ENCODE peak calls at places on chromosomes 5 and 9, in five cellular contexts. W is GM12865, V is progenitor cell of endocrine pancreas, P is ovary, R is HFF-Myc. X is an unnamed sample.

GRCh38 chr5:108654042-108654441 is 93.7 kb upstream of the FER start:
- DNase-seq in W (no peak), V (no peak), P (no peak), R (no peak), X (no peak)

GRCh38 chr9:89234636-89235035 is 56.0 kb upstream of the SHC3 start:
- DNase-seq in W (peak; percentile 71), V (no peak), P (no peak), R (no peak), X (peak; percentile 35)

GRCh38 chr5:150309101-150309897 is 6.6 kb upstream of the ARSI start:
- DNase-seq in W (peak; percentile 9), V (no peak), P (no peak), R (no peak), X (no peak)

GRCh38 chr5:61327761-61328753 is 4.0 kb upstream of the ZSWIM6 start:
- DNase-seq in W (peak; percentile 81), V (no peak), P (no peak), R (no peak), X (peak; percentile 60)

GRCh38 chr5:9835121-9835770 is 205.1 kb upstream of the TAS2R1 start:
- DNase-seq in W (no peak), V (no peak), P (no peak), R (no peak), X (no peak)

GRCh38 chr9:98960409-98960808 is 16.7 kb downstream of the COL15A1 start:
- DNase-seq in W (no peak), V (no peak), P (no peak), R (no peak), X (no peak)

GRCh38 chr5:142866563-142867275 is 96.5 kb downstream of the ARHGAP26 start:
- DNase-seq in W (peak; percentile 72), V (peak; percentile 12), P (no peak), R (peak; percentile 39), X (peak; percentile 68)

GRCh38 chr5:107671742-107672211 is 1.0 kb upstream of the EFNA5 start:
- DNase-seq in W (no peak), V (no peak), P (no peak), R (no peak), X (no peak)

GRCh38 chr5:98927988-98928801 is 612 bp downstream of the CHD1 start:
- DNase-seq in W (peak; percentile 61), V (peak; percentile 56), P (peak; percentile 72), R (no peak), X (peak; percentile 66)

GRCh38 chr5:141172381-141173204 is at the start of gene PCDHB7:
- DNase-seq in W (no peak), V (no peak), P (peak; percentile 28), R (no peak), X (no peak)

GRCh38 chr5:172765766-172766286 is 5.2 kb downstream of the DUSP1 start:
- DNase-seq in W (no peak), V (no peak), P (peak; percentile 36), R (no peak), X (no peak)

GRCh38 chr5:53480474-53481353 is at the start of gene FST:
- DNase-seq in W (no peak), V (no peak), P (no peak), R (no peak), X (peak; percentile 35)

GRCh38 chr9:78811562-78812276 is 514.8 kb downstream of the PSAT1 start:
- DNase-seq in W (no peak), V (no peak), P (no peak), R (no peak), X (no peak)

GRCh38 chr5:65796269-65796668 is 74.3 kb downstream of the NLN start:
- DNase-seq in W (no peak), V (no peak), P (no peak), R (no peak), X (no peak)

GRCh38 chr5:178306430-178307225 is 74.0 kb upstream of the PHYKPL start:
- DNase-seq in W (no peak), V (no peak), P (no peak), R (no peak), X (no peak)

GRCh38 chr9:115278241-115279035 is 160.5 kb upstream of the TNC start:
- DNase-seq in W (no peak), V (no peak), P (no peak), R (no peak), X (peak; percentile 17)

GRCh38 chr5:41057231-41057630 is 13.9 kb downstream of the MROH2B start:
- DNase-seq in W (no peak), V (no peak), P (no peak), R (no peak), X (no peak)

GRCh38 chr9:2377135-2377534 is 244.5 kb upstream of the VLDLR start:
- DNase-seq in W (no peak), V (no peak), P (no peak), R (no peak), X (no peak)

GRCh38 chr9:64773491-64773931 is 511.5 kb downstream of the FOXD4L5 start:
- DNase-seq in W (peak; percentile 0), V (peak; percentile 7), P (no peak), R (no peak), X (no peak)

GRCh38 chr9:3963266-3964019 is 336.4 kb downstream of the GLIS3 start:
- DNase-seq in W (no peak), V (no peak), P (peak; percentile 72), R (peak; percentile 69), X (no peak)

GRCh38 chr5:53319306-53319705 is 161.1 kb upstream of the FST start:
- DNase-seq in W (no peak), V (no peak), P (no peak), R (no peak), X (no peak)

GRCh38 chr9:101242651-101243050 is 142.2 kb downstream of the BAAT start:
- DNase-seq in W (no peak), V (no peak), P (no peak), R (no peak), X (no peak)

GRCh38 chr5:164735334-164735733 is 1229.9 kb downstream of the MAT2B start:
- DNase-seq in W (no peak), V (no peak), P (no peak), R (no peak), X (no peak)

GRCh38 chr5:90709323-90710148 is 150.9 kb downstream of the ADGRV1 start:
- DNase-seq in W (peak; percentile 53), V (peak; percentile 10), P (peak; percentile 8), R (peak; percentile 17), X (peak; percentile 34)

GRCh38 chr5:107783551-107783950 is 112.8 kb upstream of the EFNA5 start:
- DNase-seq in W (no peak), V (no peak), P (no peak), R (no peak), X (no peak)

GRCh38 chr5:17302138-17302537 is 84.7 kb downstream of the BASP1 start:
- DNase-seq in W (no peak), V (no peak), P (no peak), R (no peak), X (no peak)

GRCh38 chr9:1071730-1072129 is 21.6 kb downstream of the DMRT2 start:
- DNase-seq in W (no peak), V (no peak), P (no peak), R (no peak), X (no peak)

GRCh38 chr5:147396070-147396469 is 113.8 kb downstream of the DPYSL3 start:
- DNase-seq in W (no peak), V (no peak), P (peak; percentile 83), R (no peak), X (no peak)

GRCh38 chr5:171639966-171640365 is 145.7 kb upstream of the SMIM23 start:
- DNase-seq in W (no peak), V (no peak), P (no peak), R (no peak), X (no peak)

GRCh38 chr9:114837923-114838322 is 32.1 kb upstream of the TNFSF15 start:
- DNase-seq in W (no peak), V (no peak), P (no peak), R (no peak), X (no peak)

GRCh38 chr5:156582193-156582598 is 255.2 kb downstream of the SGCD start:
- DNase-seq in W (no peak), V (no peak), P (no peak), R (no peak), X (no peak)

GRCh38 chr5:160188151-160188967 is 40.9 kb upstream of the FABP6 start:
- DNase-seq in W (no peak), V (peak; percentile 33), P (peak; percentile 78), R (peak; percentile 29), X (no peak)

GRCh38 chr5:154285661-154286408 is 95.3 kb downstream of the GALNT10 start:
- DNase-seq in W (no peak), V (no peak), P (no peak), R (no peak), X (no peak)

DNA sequence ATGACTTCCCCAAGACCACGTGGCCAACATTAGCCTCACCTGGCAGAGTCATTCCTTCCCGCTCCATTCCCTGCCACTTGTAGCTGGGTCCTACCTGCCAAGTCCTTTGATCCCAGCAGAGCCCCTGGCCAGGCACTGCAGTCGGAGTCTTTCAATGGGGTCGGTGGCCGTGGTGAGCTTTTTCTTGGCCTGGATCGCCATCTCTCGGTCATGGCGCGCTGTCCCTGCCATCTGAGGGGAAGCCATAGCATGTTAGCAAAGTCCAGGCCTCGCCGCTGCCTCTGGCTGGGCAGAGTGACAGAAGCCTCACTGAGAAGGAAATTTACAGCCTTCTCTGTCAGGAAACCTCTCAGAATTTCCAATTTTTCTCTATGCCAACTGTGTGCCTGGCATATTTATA is 17.5 kb downstream of the CAPSL start:
- DNase-seq in W (no peak), V (peak; percentile 16), P (no peak), R (no peak), X (no peak)
- TF ChIP-seq CTCF in W (no peak), V (peak; percentile 63), P (no peak), R (no peak), X (no peak)

DNA sequence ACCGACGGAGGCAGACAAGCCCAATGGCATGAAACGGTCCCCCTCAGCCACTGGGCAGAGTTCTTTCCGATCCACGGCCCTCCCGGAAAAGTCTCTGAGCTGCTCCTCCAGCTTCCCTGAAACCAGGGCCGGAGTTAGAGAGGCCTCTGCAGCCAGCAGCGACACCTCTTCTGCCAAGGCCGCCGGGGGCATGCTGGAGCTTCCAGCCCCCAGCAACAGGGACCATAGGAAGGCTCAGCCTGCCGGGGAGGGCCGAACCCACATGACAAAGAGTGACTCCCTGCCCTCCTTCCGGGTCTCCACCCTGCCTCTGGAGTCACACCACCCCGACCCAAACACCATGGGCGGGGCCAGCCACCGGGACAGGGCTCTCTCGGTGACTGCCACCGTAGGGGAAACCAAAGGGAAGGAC is 30.1 kb downstream of the CD180 start:
- DNase-seq in W (peak; percentile 64), V (no peak), P (no peak), R (no peak), X (peak; percentile 40)
- TF ChIP-seq CTCF in W (no peak), V (no peak), P (no peak), R (no peak), X (no peak)

DNA sequence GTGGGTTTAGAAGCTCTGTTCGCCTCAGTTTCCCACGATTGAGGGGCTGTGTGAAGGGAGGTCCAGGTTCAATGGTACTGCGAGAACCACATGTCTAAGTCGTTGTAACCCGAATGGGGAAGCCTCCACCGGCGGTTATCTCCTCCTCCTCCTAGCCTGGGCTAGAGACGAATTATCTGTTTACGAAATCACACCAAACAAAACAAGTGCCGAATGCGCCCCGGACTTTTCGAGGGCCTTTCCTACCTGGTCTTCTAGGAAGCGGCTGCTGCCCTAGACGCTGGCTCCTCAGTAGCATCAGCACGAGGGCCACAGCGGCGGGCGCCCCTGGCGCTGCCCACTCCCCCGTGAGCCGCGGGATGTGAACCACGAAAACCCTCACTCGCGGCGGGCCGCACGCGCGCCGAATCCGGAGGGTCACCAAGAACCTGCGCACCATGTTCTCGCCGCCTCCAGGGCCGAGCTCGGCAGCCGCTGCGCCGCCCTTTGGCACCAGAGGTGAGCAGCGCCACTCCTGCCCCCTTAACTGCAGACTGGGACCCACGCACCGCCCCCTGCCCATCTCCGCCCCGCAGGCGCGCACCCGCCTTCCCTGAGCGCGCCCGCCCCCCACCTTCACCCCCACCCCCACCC is at the start of gene CDKN2A:
- DNase-seq in W (peak; percentile 89), V (peak; percentile 36), P (no peak), R (no peak), X (peak; percentile 74)
- TF ChIP-seq CTCF in W (no peak), V (peak; percentile 9), P (no peak), R (no peak), X (peak; percentile 19)

GRCh38 chr9:33447404-33448158 is at the start of gene AQP3:
- DNase-seq in W (peak; percentile 50), V (peak; percentile 36), P (peak; percentile 51), R (no peak), X (peak; percentile 74)
- TF ChIP-seq CTCF in W (peak; percentile 11), V (peak; percentile 19), P (no peak), R (no peak), X (no peak)